ENCODE peak calls at places on chromosomes 16 and 17, in ten cellular contexts. A is NCI-H524; X is DND-41; Z is stimulated activated CD8-positive, alpha-beta memory T cell treated with anti-CD3 and anti-CD28 coated beads, Interleukin-7, amount 100 ng/mL, for 24 hours; N is activated CD4-positive, alpha-beta T cell treated with anti-CD3 and anti-CD28 coated beads, Interleukin-2, amount 10 ng/mL, durations not matched to agents 7 days and 5 days; C is LHCN-M2; M is AG09319; I is NCI-H146; R is HCT116; W is tibial nerve. G is an unnamed sample.

GRCh38 chr16:17328971-17329370 is 141.8 kb downstream of the XYLT1 start:
- DNase-seq in A (peak), X (no peak), Z (no peak), N (no peak), C (peak), M (no peak), I (no peak), R (no peak), W (peak), G (peak)

GRCh38 chr16:24002619-24003018 is 166.8 kb downstream of the PRKCB start:
- DNase-seq in A (no peak), X (no peak), Z (no peak), N (no peak), C (no peak), M (no peak), I (no peak), R (no peak), W (no peak), G (no peak)

GRCh38 chr17:64694207-64694606 is 32.1 kb upstream of the SMURF2 start:
- DNase-seq in A (no peak), X (no peak), Z (no peak), N (no peak), C (peak), M (no peak), I (no peak), R (peak), W (peak), G (no peak)

GRCh38 chr16:3007059-3007956 is 5.4 kb upstream of the CLDN9 start:
- DNase-seq in A (no peak), X (peak), Z (no peak), N (no peak), C (no peak), M (no peak), I (no peak), R (no peak), W (no peak), G (no peak)

GRCh38 chr17:79970576-79971068 is 65.0 kb downstream of the TBC1D16 start:
- DNase-seq in A (peak), X (peak), Z (no peak), N (peak), C (no peak), M (no peak), I (peak), R (peak), W (no peak), G (peak)

GRCh38 chr16:84940670-84941551 is 70.4 kb downstream of the ZDHHC7 start:
- DNase-seq in A (no peak), X (no peak), Z (no peak), N (no peak), C (no peak), M (peak), I (no peak), R (no peak), W (peak), G (no peak)

GRCh38 chr17:79991924-79992656 is 43.6 kb downstream of the TBC1D16 start:
- DNase-seq in A (peak), X (peak), Z (no peak), N (no peak), C (no peak), M (no peak), I (peak), R (no peak), W (no peak), G (peak)

GRCh38 chr16:72255785-72256184 is 83.8 kb upstream of the PMFBP1 start:
- DNase-seq in A (no peak), X (no peak), Z (no peak), N (no peak), C (no peak), M (no peak), I (no peak), R (no peak), W (no peak), G (no peak)

GRCh38 chr16:24645739-24646645 is 83.5 kb upstream of the TNRC6A start:
- DNase-seq in A (no peak), X (no peak), Z (no peak), N (no peak), C (peak), M (peak), I (no peak), R (peak), W (peak), G (no peak)

GRCh38 chr16:11576427-11577289 is 10.1 kb downstream of the LITAF start:
- DNase-seq in A (peak), X (no peak), Z (no peak), N (no peak), C (no peak), M (no peak), I (peak), R (no peak), W (no peak), G (no peak)

GRCh38 chr17:57666198-57666870 is 78.8 kb downstream of the CCDC182 start:
- DNase-seq in A (no peak), X (no peak), Z (no peak), N (no peak), C (no peak), M (no peak), I (no peak), R (no peak), W (no peak), G (peak)

GRCh38 chr16:12255473-12255872 is 278.9 kb downstream of the SNX29 start:
- DNase-seq in A (no peak), X (no peak), Z (no peak), N (no peak), C (no peak), M (no peak), I (peak), R (no peak), W (no peak), G (no peak)

GRCh38 chr17:9226794-9227135 is 205.5 kb downstream of the NTN1 start:
- DNase-seq in A (no peak), X (peak), Z (no peak), N (peak), C (no peak), M (no peak), I (no peak), R (no peak), W (no peak), G (no peak)

GRCh38 chr17:14323522-14323981 is 22.7 kb downstream of the HS3ST3B1 start:
- DNase-seq in A (no peak), X (no peak), Z (no peak), N (no peak), C (no peak), M (no peak), I (no peak), R (no peak), W (no peak), G (peak)

GRCh38 chr16:62254847-62255246 is 218.6 kb upstream of the CDH8 start:
- DNase-seq in A (no peak), X (no peak), Z (no peak), N (no peak), C (no peak), M (no peak), I (no peak), R (no peak), W (no peak), G (peak)

GRCh38 chr16:80298676-80299075 is 242.1 kb upstream of the DYNLRB2 start:
- DNase-seq in A (no peak), X (no peak), Z (no peak), N (no peak), C (no peak), M (no peak), I (no peak), R (no peak), W (no peak), G (peak)

GRCh38 chr17:6328279-6328678 is 106.6 kb downstream of the AIPL1 start:
- DNase-seq in A (no peak), X (no peak), Z (no peak), N (no peak), C (peak), M (no peak), I (no peak), R (peak), W (no peak), G (no peak)

G was measured in left kidney.